ENCODE peak calls at places on chromosomes 12 and 14, in seven cellular contexts. One of them, this sample, is unnamed.

GRCh38 chr12:93847517-93848452 is 170.6 kb downstream of the CRADD start:
- DNase-seq in DMS 273 treated with DMSO at 0.1 percent for 48 hours: no peak
- DNase-seq in H54: no peak
- DNase-seq in neuronal stem cell: no peak
- DNase-seq in tibial artery: no peak
- DNase-seq in naive thymus-derived CD4-positive, alpha-beta T cell: no peak
- DNase-seq in A549: no peak
- DNase-seq in this sample: no peak

GRCh38 chr14:75875958-75876357 is 105.8 kb downstream of the TGFB3 start:
- DNase-seq in DMS 273 treated with DMSO at 0.1 percent for 48 hours: no peak
- DNase-seq in naive thymus-derived CD4-positive, alpha-beta T cell: no peak
- DNase-seq in A549: no peak
- DNase-seq in tibial artery: no peak
- DNase-seq in H54: no peak
- DNase-seq in neuronal stem cell: no peak
- DNase-seq in this sample: no peak

GRCh38 chr12:64603183-64603841 is 7.0 kb upstream of the RASSF3 start:
- DNase-seq in tibial artery: no peak
- DNase-seq in A549: no peak
- DNase-seq in naive thymus-derived CD4-positive, alpha-beta T cell: no peak
- DNase-seq in H54: no peak
- DNase-seq in neuronal stem cell: no peak
- DNase-seq in DMS 273 treated with DMSO at 0.1 percent for 48 hours: no peak
- DNase-seq in this sample: no peak

GRCh38 chr12:78004451-78005093 is 173.9 kb downstream of the NAV3 start:
- DNase-seq in tibial artery: no peak
- DNase-seq in A549: no peak
- DNase-seq in H54: no peak
- DNase-seq in DMS 273 treated with DMSO at 0.1 percent for 48 hours: no peak
- DNase-seq in naive thymus-derived CD4-positive, alpha-beta T cell: no peak
- DNase-seq in neuronal stem cell: no peak
- DNase-seq in this sample: no peak

GRCh38 chr12:66963901-66964300 is 285.0 kb upstream of the GRIP1 start:
- DNase-seq in A549: no peak
- DNase-seq in neuronal stem cell: no peak
- DNase-seq in DMS 273 treated with DMSO at 0.1 percent for 48 hours: no peak
- DNase-seq in H54: no peak
- DNase-seq in tibial artery: no peak
- DNase-seq in naive thymus-derived CD4-positive, alpha-beta T cell: no peak
- DNase-seq in this sample: no peak

GRCh38 chr14:73634333-73634833 is 10.4 kb upstream of the DNAL1 start:
- DNase-seq in H54: no peak
- DNase-seq in naive thymus-derived CD4-positive, alpha-beta T cell: no peak
- DNase-seq in DMS 273 treated with DMSO at 0.1 percent for 48 hours: no peak
- DNase-seq in A549: no peak
- DNase-seq in neuronal stem cell: peak
- DNase-seq in tibial artery: no peak
- DNase-seq in this sample: no peak

GRCh38 chr12:27627123-27627835 is 69.0 kb upstream of the REP15 start:
- DNase-seq in DMS 273 treated with DMSO at 0.1 percent for 48 hours: no peak
- DNase-seq in naive thymus-derived CD4-positive, alpha-beta T cell: no peak
- DNase-seq in neuronal stem cell: no peak
- DNase-seq in tibial artery: peak
- DNase-seq in A549: no peak
- DNase-seq in H54: no peak
- DNase-seq in this sample: no peak

GRCh38 chr12:127998936-127999467 is 268.0 kb upstream of the TMEM132C start:
- DNase-seq in naive thymus-derived CD4-positive, alpha-beta T cell: no peak
- DNase-seq in DMS 273 treated with DMSO at 0.1 percent for 48 hours: no peak
- DNase-seq in tibial artery: no peak
- DNase-seq in H54: no peak
- DNase-seq in neuronal stem cell: no peak
- DNase-seq in A549: no peak
- DNase-seq in this sample: no peak

GRCh38 chr14:94382684-94383663 is 5.4 kb downstream of the SERPINA1 start:
- DNase-seq in neuronal stem cell: no peak
- DNase-seq in tibial artery: no peak
- DNase-seq in naive thymus-derived CD4-positive, alpha-beta T cell: no peak
- DNase-seq in DMS 273 treated with DMSO at 0.1 percent for 48 hours: no peak
- DNase-seq in H54: no peak
- DNase-seq in A549: no peak
- DNase-seq in this sample: no peak

GRCh38 chr12:117060236-117060926 is 38.8 kb downstream of the TESC start:
- DNase-seq in tibial artery: no peak
- DNase-seq in A549: no peak
- DNase-seq in DMS 273 treated with DMSO at 0.1 percent for 48 hours: no peak
- DNase-seq in neuronal stem cell: no peak
- DNase-seq in H54: no peak
- DNase-seq in naive thymus-derived CD4-positive, alpha-beta T cell: no peak
- DNase-seq in this sample: no peak

GRCh38 chr14:63770187-63770807 is 42.4 kb upstream of the SGPP1 start:
- DNase-seq in neuronal stem cell: no peak
- DNase-seq in A549: peak
- DNase-seq in tibial artery: peak
- DNase-seq in H54: no peak
- DNase-seq in naive thymus-derived CD4-positive, alpha-beta T cell: peak
- DNase-seq in DMS 273 treated with DMSO at 0.1 percent for 48 hours: no peak
- DNase-seq in this sample: peak

GRCh38 chr12:133130038-133130807 is at the start of the genes ZNF10 and ZNF891:
- DNase-seq in H54: peak
- DNase-seq in DMS 273 treated with DMSO at 0.1 percent for 48 hours: peak
- DNase-seq in naive thymus-derived CD4-positive, alpha-beta T cell: peak
- DNase-seq in neuronal stem cell: peak
- DNase-seq in A549: peak
- DNase-seq in tibial artery: peak
- DNase-seq in this sample: peak

GRCh38 chr12:116194935-116195431 is 82.5 kb downstream of the MED13L start:
- DNase-seq in tibial artery: no peak
- DNase-seq in naive thymus-derived CD4-positive, alpha-beta T cell: peak
- DNase-seq in neuronal stem cell: no peak
- DNase-seq in H54: no peak
- DNase-seq in DMS 273 treated with DMSO at 0.1 percent for 48 hours: no peak
- DNase-seq in A549: peak
- DNase-seq in this sample: peak

GRCh38 chr12:60148831-60149230 is 553.0 kb downstream of the SLC16A7 start:
- DNase-seq in DMS 273 treated with DMSO at 0.1 percent for 48 hours: no peak
- DNase-seq in tibial artery: no peak
- DNase-seq in A549: peak
- DNase-seq in neuronal stem cell: no peak
- DNase-seq in naive thymus-derived CD4-positive, alpha-beta T cell: no peak
- DNase-seq in H54: no peak
- DNase-seq in this sample: no peak

GRCh38 chr14:105837349-105838063 is 311.1 kb downstream of the TMEM121 start:
- DNase-seq in A549: no peak
- DNase-seq in neuronal stem cell: no peak
- DNase-seq in DMS 273 treated with DMSO at 0.1 percent for 48 hours: no peak
- DNase-seq in naive thymus-derived CD4-positive, alpha-beta T cell: no peak
- DNase-seq in H54: no peak
- DNase-seq in tibial artery: no peak
- DNase-seq in this sample: no peak

GRCh38 chr12:116040412-116040811 is 237.1 kb downstream of the MED13L start:
- DNase-seq in A549: no peak
- DNase-seq in tibial artery: no peak
- DNase-seq in naive thymus-derived CD4-positive, alpha-beta T cell: no peak
- DNase-seq in DMS 273 treated with DMSO at 0.1 percent for 48 hours: no peak
- DNase-seq in H54: no peak
- DNase-seq in neuronal stem cell: no peak
- DNase-seq in this sample: no peak

GRCh38 chr12:9344540-9344939 is 136.3 kb upstream of the PZP start:
- DNase-seq in A549: no peak
- DNase-seq in neuronal stem cell: no peak
- DNase-seq in H54: no peak
- DNase-seq in naive thymus-derived CD4-positive, alpha-beta T cell: no peak
- DNase-seq in tibial artery: no peak
- DNase-seq in DMS 273 treated with DMSO at 0.1 percent for 48 hours: no peak
- DNase-seq in this sample: no peak

GRCh38 chr12:29889737-29890136 is 106.0 kb upstream of the TMTC1 start:
- DNase-seq in tibial artery: peak
- DNase-seq in A549: peak
- DNase-seq in H54: peak
- DNase-seq in DMS 273 treated with DMSO at 0.1 percent for 48 hours: no peak
- DNase-seq in neuronal stem cell: peak
- DNase-seq in naive thymus-derived CD4-positive, alpha-beta T cell: no peak
- DNase-seq in this sample: peak

GRCh38 chr12:109308534-109309440 is at the start of gene FOXN4:
- DNase-seq in DMS 273 treated with DMSO at 0.1 percent for 48 hours: no peak
- DNase-seq in neuronal stem cell: no peak
- DNase-seq in A549: no peak
- DNase-seq in H54: no peak
- DNase-seq in naive thymus-derived CD4-positive, alpha-beta T cell: no peak
- DNase-seq in tibial artery: no peak
- DNase-seq in this sample: no peak

GRCh38 chr14:68794856-68795601 is 2.2 kb upstream of the ZFP36L1 start:
- DNase-seq in DMS 273 treated with DMSO at 0.1 percent for 48 hours: no peak
- DNase-seq in tibial artery: peak
- DNase-seq in naive thymus-derived CD4-positive, alpha-beta T cell: peak
- DNase-seq in neuronal stem cell: no peak
- DNase-seq in A549: peak
- DNase-seq in H54: no peak
- DNase-seq in this sample: no peak

GRCh38 chr14:37709419-37710195 is 114.2 kb downstream of the TTC6 start:
- DNase-seq in neuronal stem cell: no peak
- DNase-seq in naive thymus-derived CD4-positive, alpha-beta T cell: no peak
- DNase-seq in DMS 273 treated with DMSO at 0.1 percent for 48 hours: no peak
- DNase-seq in A549: peak
- DNase-seq in H54: no peak
- DNase-seq in tibial artery: no peak
- DNase-seq in this sample: peak

GRCh38 chr14:54856152-54856551 is 46.5 kb downstream of the GCH1 start:
- DNase-seq in tibial artery: no peak
- DNase-seq in A549: no peak
- DNase-seq in neuronal stem cell: no peak
- DNase-seq in DMS 273 treated with DMSO at 0.1 percent for 48 hours: no peak
- DNase-seq in naive thymus-derived CD4-positive, alpha-beta T cell: no peak
- DNase-seq in H54: no peak
- DNase-seq in this sample: no peak

GRCh38 chr14:96383445-96383844 is 8.5 kb upstream of the AK7 start:
- DNase-seq in naive thymus-derived CD4-positive, alpha-beta T cell: no peak
- DNase-seq in H54: no peak
- DNase-seq in neuronal stem cell: no peak
- DNase-seq in A549: no peak
- DNase-seq in tibial artery: no peak
- DNase-seq in DMS 273 treated with DMSO at 0.1 percent for 48 hours: no peak
- DNase-seq in this sample: no peak

GRCh38 chr12:117235261-117235660 is 45.0 kb upstream of the FBXO21 start:
- DNase-seq in A549: no peak
- DNase-seq in naive thymus-derived CD4-positive, alpha-beta T cell: no peak
- DNase-seq in neuronal stem cell: no peak
- DNase-seq in tibial artery: no peak
- DNase-seq in H54: no peak
- DNase-seq in DMS 273 treated with DMSO at 0.1 percent for 48 hours: no peak
- DNase-seq in this sample: no peak

GRCh38 chr12:18165422-18165871 is 75.5 kb upstream of the RERGL start:
- DNase-seq in naive thymus-derived CD4-positive, alpha-beta T cell: no peak
- DNase-seq in tibial artery: no peak
- DNase-seq in A549: no peak
- DNase-seq in H54: peak
- DNase-seq in neuronal stem cell: no peak
- DNase-seq in DMS 273 treated with DMSO at 0.1 percent for 48 hours: no peak
- DNase-seq in this sample: no peak

This sample was measured in Jurkat, Clone E6-1.